ENCODE peak calls at places on chromosomes 12 and 14, in four cellular contexts. One of them, this sample, is unnamed.

GRCh38 chr12:7175493-7175892 is 14.0 kb upstream of the PEX5 start:
- DNase-seq in SK-N-SH: no peak
- DNase-seq in foreskin fibroblast: peak
- DNase-seq in fibroblast of the aortic adventitia: peak
- DNase-seq in this sample: peak

GRCh38 chr12:58420496-58420895 is 479.1 kb downstream of the ATP23 start:
- DNase-seq in SK-N-SH: no peak
- DNase-seq in foreskin fibroblast: peak
- DNase-seq in fibroblast of the aortic adventitia: peak
- DNase-seq in this sample: no peak

GRCh38 chr12:121295123-121295745 is 1.3 kb downstream of the CAMKK2 start:
- DNase-seq in SK-N-SH: peak
- DNase-seq in foreskin fibroblast: no peak
- DNase-seq in fibroblast of the aortic adventitia: no peak
- DNase-seq in this sample: no peak

GRCh38 chr14:102095231-102095870 is 8.5 kb upstream of the HSP90AA1 start:
- DNase-seq in SK-N-SH: no peak
- DNase-seq in foreskin fibroblast: no peak
- DNase-seq in fibroblast of the aortic adventitia: no peak
- DNase-seq in this sample: no peak

GRCh38 chr12:79776111-79776510 is 85.3 kb upstream of the PAWR start:
- DNase-seq in SK-N-SH: no peak
- DNase-seq in foreskin fibroblast: peak
- DNase-seq in fibroblast of the aortic adventitia: peak
- DNase-seq in this sample: peak

GRCh38 chr14:58887931-58888330 is 250.2 kb downstream of the DACT1 start:
- DNase-seq in SK-N-SH: no peak
- DNase-seq in foreskin fibroblast: no peak
- DNase-seq in fibroblast of the aortic adventitia: no peak
- DNase-seq in this sample: no peak

GRCh38 chr14:37580146-37580545 is 14.9 kb downstream of the FOXA1 start:
- DNase-seq in SK-N-SH: no peak
- DNase-seq in foreskin fibroblast: no peak
- DNase-seq in fibroblast of the aortic adventitia: no peak
- DNase-seq in this sample: no peak

GRCh38 chr12:54337854-54338650 is 13.1 kb downstream of the COPZ1 start:
- DNase-seq in SK-N-SH: no peak
- DNase-seq in foreskin fibroblast: no peak
- DNase-seq in fibroblast of the aortic adventitia: peak
- DNase-seq in this sample: no peak

GRCh38 chr12:74021937-74022336 is 515.7 kb upstream of the ATXN7L3B start:
- DNase-seq in SK-N-SH: peak
- DNase-seq in foreskin fibroblast: no peak
- DNase-seq in fibroblast of the aortic adventitia: peak
- DNase-seq in this sample: peak

GRCh38 chr14:104400355-104400754 is 179.2 kb upstream of the C14orf180 start:
- DNase-seq in SK-N-SH: no peak
- DNase-seq in foreskin fibroblast: no peak
- DNase-seq in fibroblast of the aortic adventitia: no peak
- DNase-seq in this sample: no peak

GRCh38 chr12:53743277-53744129 is 8.3 kb downstream of the CISTR start:
- DNase-seq in SK-N-SH: peak
- DNase-seq in foreskin fibroblast: peak
- DNase-seq in fibroblast of the aortic adventitia: peak
- DNase-seq in this sample: peak

GRCh38 chr12:108410689-108411088 is 71.6 kb upstream of the CMKLR1 start:
- DNase-seq in SK-N-SH: no peak
- DNase-seq in foreskin fibroblast: no peak
- DNase-seq in fibroblast of the aortic adventitia: no peak
- DNase-seq in this sample: no peak

GRCh38 chr14:69326611-69327010 is 66.7 kb downstream of the GALNT16 start:
- DNase-seq in SK-N-SH: no peak
- DNase-seq in foreskin fibroblast: no peak
- DNase-seq in fibroblast of the aortic adventitia: no peak
- DNase-seq in this sample: no peak

GRCh38 chr12:12035229-12035628 is 35.5 kb upstream of the BCL2L14 start:
- DNase-seq in SK-N-SH: no peak
- DNase-seq in foreskin fibroblast: no peak
- DNase-seq in fibroblast of the aortic adventitia: no peak
- DNase-seq in this sample: no peak

GRCh38 chr12:116454950-116455447 is 104.2 kb upstream of the MAP1LC3B2 start:
- DNase-seq in SK-N-SH: no peak
- DNase-seq in foreskin fibroblast: peak
- DNase-seq in fibroblast of the aortic adventitia: peak
- DNase-seq in this sample: peak

GRCh38 chr12:56040963-56041578 is 647 bp upstream of the RPS26 start:
- DNase-seq in SK-N-SH: no peak
- DNase-seq in foreskin fibroblast: no peak
- DNase-seq in fibroblast of the aortic adventitia: no peak
- DNase-seq in this sample: no peak

GRCh38 chr14:50714452-50715073 is 46.5 kb upstream of the SAV1 start:
- DNase-seq in SK-N-SH: peak
- DNase-seq in foreskin fibroblast: peak
- DNase-seq in fibroblast of the aortic adventitia: peak
- DNase-seq in this sample: peak

GRCh38 chr14:56181666-56182065 is 63.5 kb downstream of the PELI2 start:
- DNase-seq in SK-N-SH: no peak
- DNase-seq in foreskin fibroblast: no peak
- DNase-seq in fibroblast of the aortic adventitia: no peak
- DNase-seq in this sample: no peak

GRCh38 chr12:77152623-77153193 is 87.3 kb upstream of the E2F7 start:
- DNase-seq in SK-N-SH: no peak
- DNase-seq in foreskin fibroblast: peak
- DNase-seq in fibroblast of the aortic adventitia: peak
- DNase-seq in this sample: peak

GRCh38 chr12:95545303-95545702 is 6.0 kb downstream of the USP44 start:
- DNase-seq in SK-N-SH: no peak
- DNase-seq in foreskin fibroblast: no peak
- DNase-seq in fibroblast of the aortic adventitia: no peak
- DNase-seq in this sample: no peak
- H3K4me3 ChIP-seq in SK-N-SH: no peak
- H3K4me3 ChIP-seq in foreskin fibroblast: no peak
- H3K4me3 ChIP-seq in fibroblast of the aortic adventitia: no peak
- H3K4me3 ChIP-seq in this sample: no peak

DNA sequence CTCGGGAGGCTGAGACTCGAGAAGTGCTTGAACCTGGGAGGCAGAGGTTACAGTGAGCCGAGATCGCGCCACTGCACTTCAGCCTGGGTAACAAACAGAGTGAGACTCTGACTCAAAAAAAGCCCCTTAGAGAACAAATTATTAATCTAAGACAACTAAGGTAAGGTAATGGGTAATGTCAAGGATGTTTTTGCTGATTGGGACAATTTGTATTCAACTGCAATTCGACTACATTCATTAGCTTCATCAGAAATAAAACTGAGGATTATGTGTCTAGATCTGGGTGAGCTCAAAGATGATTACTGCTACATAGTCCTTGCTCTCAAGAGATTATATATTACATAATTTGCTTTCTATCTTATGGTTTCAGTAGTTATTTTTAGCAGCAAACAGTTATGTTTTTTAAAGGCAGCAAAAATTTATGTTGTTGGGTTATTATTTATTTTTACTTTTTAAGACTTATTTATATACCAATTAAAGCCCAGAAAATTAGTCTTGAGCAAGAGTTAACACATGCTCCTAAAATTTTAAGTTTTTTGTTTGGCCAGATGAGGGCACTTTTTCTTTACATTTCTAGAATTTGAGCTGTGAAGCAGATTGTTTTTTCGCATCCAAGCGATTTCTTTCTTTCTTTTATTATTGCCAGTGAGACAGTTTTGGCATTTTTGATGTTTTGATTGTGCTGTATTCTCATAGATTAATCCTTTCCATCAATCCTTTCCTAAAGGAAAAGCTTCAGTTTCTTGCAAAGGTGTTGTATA is 52.3 kb downstream of the PLEKHA5 start:
- DNase-seq in SK-N-SH: no peak
- DNase-seq in foreskin fibroblast: no peak
- DNase-seq in fibroblast of the aortic adventitia: peak
- DNase-seq in this sample: peak
- TF ChIP-seq CTCF in SK-N-SH: peak
- TF ChIP-seq CTCF in foreskin fibroblast: peak
- TF ChIP-seq CTCF in fibroblast of the aortic adventitia: peak
- TF ChIP-seq CTCF in this sample: peak

GRCh38 chr14:73723799-73724621 is 9.8 kb upstream of the PNMA1 start:
- DNase-seq in SK-N-SH: peak
- DNase-seq in foreskin fibroblast: peak
- DNase-seq in fibroblast of the aortic adventitia: peak
- DNase-seq in this sample: peak

GRCh38 chr14:73725116-73726024 is 11.2 kb upstream of the PNMA1 start:
- DNase-seq in SK-N-SH: no peak
- DNase-seq in foreskin fibroblast: no peak
- DNase-seq in fibroblast of the aortic adventitia: peak
- DNase-seq in this sample: peak

GRCh38 chr14:73724696-73725095 is 10.5 kb upstream of the PNMA1 start:
- DNase-seq in SK-N-SH: no peak
- DNase-seq in foreskin fibroblast: no peak
- DNase-seq in fibroblast of the aortic adventitia: no peak
- DNase-seq in this sample: no peak

GRCh38 chr14:73722581-73722980 is 8.4 kb upstream of the PNMA1 start:
- DNase-seq in SK-N-SH: no peak
- DNase-seq in foreskin fibroblast: no peak
- DNase-seq in fibroblast of the aortic adventitia: no peak
- DNase-seq in this sample: no peak

GRCh38 chr14:73723411-73723798 is 9.2 kb upstream of the PNMA1 start:
- DNase-seq in SK-N-SH: no peak
- DNase-seq in foreskin fibroblast: no peak
- DNase-seq in fibroblast of the aortic adventitia: peak
- DNase-seq in this sample: peak
- H3K4me3 ChIP-seq in SK-N-SH: no peak
- H3K4me3 ChIP-seq in foreskin fibroblast: no peak
- H3K4me3 ChIP-seq in fibroblast of the aortic adventitia: peak
- H3K4me3 ChIP-seq in this sample: peak

GRCh38 chr14:24330973-24331674 is 3.7 kb downstream of the ADCY4 start:
- DNase-seq in SK-N-SH: no peak
- DNase-seq in foreskin fibroblast: no peak
- DNase-seq in fibroblast of the aortic adventitia: no peak
- DNase-seq in this sample: no peak

GRCh38 chr14:24329073-24329663 is 5.7 kb downstream of the ADCY4 start:
- DNase-seq in SK-N-SH: no peak
- DNase-seq in foreskin fibroblast: no peak
- DNase-seq in fibroblast of the aortic adventitia: no peak
- DNase-seq in this sample: no peak

GRCh38 chr14:24331731-24332093 is 3.2 kb downstream of the ADCY4 start:
- DNase-seq in SK-N-SH: no peak
- DNase-seq in foreskin fibroblast: no peak
- DNase-seq in fibroblast of the aortic adventitia: no peak
- DNase-seq in this sample: no peak

GRCh38 chr14:24327303-24327702 is 7.6 kb downstream of the ADCY4 start:
- DNase-seq in SK-N-SH: no peak
- DNase-seq in foreskin fibroblast: no peak
- DNase-seq in fibroblast of the aortic adventitia: no peak
- DNase-seq in this sample: no peak

DNA sequence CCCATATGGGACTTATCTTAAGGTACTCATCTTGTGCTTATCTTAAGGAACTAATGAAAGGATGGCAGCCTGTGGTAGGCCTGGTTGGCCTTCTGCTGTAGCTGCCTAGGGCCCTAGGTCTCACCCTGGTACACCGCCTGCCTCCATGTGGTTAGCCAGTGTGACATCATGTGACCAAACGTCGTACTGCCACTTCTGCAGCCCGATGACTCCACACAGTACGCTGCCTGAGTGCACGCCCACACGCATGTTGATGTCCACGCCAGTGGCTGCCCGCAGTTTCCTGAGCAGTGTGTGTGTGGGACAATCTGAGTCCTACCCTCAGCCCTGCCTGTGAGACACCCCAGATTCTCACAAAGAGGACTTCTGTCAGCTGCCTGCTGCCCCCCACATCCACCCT is 5.1 kb downstream of the ADCY4 start:
- DNase-seq in SK-N-SH: no peak
- DNase-seq in foreskin fibroblast: no peak
- DNase-seq in fibroblast of the aortic adventitia: no peak
- DNase-seq in this sample: no peak
- TF ChIP-seq CTCF in SK-N-SH: no peak
- TF ChIP-seq CTCF in foreskin fibroblast: no peak
- TF ChIP-seq CTCF in fibroblast of the aortic adventitia: no peak
- TF ChIP-seq CTCF in this sample: no peak

GRCh38 chr14:85273099-85273677 is 256.8 kb upstream of the FLRT2 start:
- DNase-seq in SK-N-SH: no peak
- DNase-seq in foreskin fibroblast: no peak
- DNase-seq in fibroblast of the aortic adventitia: peak
- DNase-seq in this sample: peak
- H3K4me3 ChIP-seq in SK-N-SH: no peak
- H3K4me3 ChIP-seq in foreskin fibroblast: no peak
- H3K4me3 ChIP-seq in fibroblast of the aortic adventitia: peak
- H3K4me3 ChIP-seq in this sample: peak

GRCh38 chr14:99590746-99591555 is 13.1 kb downstream of the CCDC85C start:
- DNase-seq in SK-N-SH: peak
- DNase-seq in foreskin fibroblast: no peak
- DNase-seq in fibroblast of the aortic adventitia: peak
- DNase-seq in this sample: peak
- TF ChIP-seq CTCF in SK-N-SH: no peak
- TF ChIP-seq CTCF in foreskin fibroblast: no peak
- TF ChIP-seq CTCF in fibroblast of the aortic adventitia: peak
- TF ChIP-seq CTCF in this sample: no peak

GRCh38 chr12:1811281-1811947 is 9.0 kb upstream of the LRTM2 start:
- DNase-seq in SK-N-SH: no peak
- DNase-seq in foreskin fibroblast: no peak
- DNase-seq in fibroblast of the aortic adventitia: no peak
- DNase-seq in this sample: peak
- H3K4me3 ChIP-seq in SK-N-SH: no peak
- H3K4me3 ChIP-seq in foreskin fibroblast: no peak
- H3K4me3 ChIP-seq in fibroblast of the aortic adventitia: no peak
- H3K4me3 ChIP-seq in this sample: no peak